ENCODE peak calls at places on chromosomes 1 and 21, in seven cellular contexts. D, H, R, Z, T, B and S are unnamed samples.

GRCh38 chr21:42321845-42322244 is 6.6 kb upstream of the TFF3 start:
- DNase-seq in R (no peak), Z (no peak), T (no peak), D (no peak), B (no peak), H (no peak), S (no peak)

GRCh38 chr21:27269646-27270045 is 302.8 kb upstream of the ADAMTS5 start:
- DNase-seq in T (no peak), H (no peak), D (no peak), B (peak; percentile 92), R (no peak), Z (no peak), S (no peak)

GRCh38 chr1:154760469-154760933 is 109.6 kb downstream of the KCNN3 start:
- DNase-seq in D (peak; percentile 62), T (no peak), B (no peak), H (peak; percentile 76), Z (peak; percentile 70), R (peak; percentile 79), S (no peak)

GRCh38 chr1:156025873-156026272 is 5.1 kb upstream of the SSR2 start:
- DNase-seq in T (no peak), Z (no peak), D (no peak), R (peak; percentile 23), B (peak; percentile 39), H (peak; percentile 50), S (peak; percentile 66)

GRCh38 chr1:229537894-229538293 is 20.6 kb downstream of the ABCB10 start:
- DNase-seq in D (no peak), T (no peak), B (no peak), Z (no peak), H (no peak), R (no peak), S (no peak)

GRCh38 chr21:32457360-32457840 is 44.9 kb downstream of the EVA1C start:
- DNase-seq in B (peak; percentile 43), Z (no peak), H (peak; percentile 56), R (peak; percentile 81), T (no peak), D (peak; percentile 35), S (no peak)

GRCh38 chr1:38297852-38298251 is 251.3 kb upstream of the POU3F1 start:
- DNase-seq in R (no peak), D (no peak), T (no peak), Z (no peak), B (no peak), H (no peak), S (no peak)

GRCh38 chr1:110460253-110461220 is 9.6 kb downstream of the PROK1 start:
- DNase-seq in D (peak; percentile 78), Z (peak; percentile 89), B (peak; percentile 80), H (peak; percentile 83), R (peak; percentile 85), T (no peak), S (no peak)

GRCh38 chr1:167881786-167882185 is 32.1 kb downstream of the ADCY10 start:
- DNase-seq in T (no peak), R (no peak), B (no peak), D (no peak), Z (no peak), H (no peak), S (no peak)

GRCh38 chr1:161484613-161485012 is 20.6 kb upstream of the FCGR2A start:
- DNase-seq in T (no peak), H (no peak), R (no peak), D (no peak), B (no peak), Z (no peak), S (no peak)
- TF ChIP-seq CTCF in T (no peak), H (no peak), R (no peak), D (no peak), B (peak; percentile 17), Z (peak; percentile 4), S (peak; percentile 22)

GRCh38 chr1:171219751-171220385 is 28.4 kb upstream of the FMO1 start:
- DNase-seq in B (peak; percentile 83), H (no peak), T (no peak), R (no peak), Z (no peak), D (no peak), S (no peak)
- H3K4me3 ChIP-seq in B (peak overlapping the region; percentile 22), H (no peak overlapping the region), T (no peak overlapping the region), R (no peak overlapping the region), Z (no peak overlapping the region), D (no peak overlapping the region), S (no peak overlapping the region)

GRCh38 chr1:27142464-27142863 is 12.5 kb downstream of the SLC9A1 start:
- DNase-seq in T (no peak), Z (no peak), B (no peak), H (no peak), R (no peak), D (no peak), S (no peak)

GRCh38 chr1:27144349-27144748 is 10.6 kb downstream of the SLC9A1 start:
- DNase-seq in B (no peak), T (no peak), R (peak; percentile 82), D (no peak), H (no peak), Z (peak; percentile 71), S (no peak)

GRCh38 chr1:27144920-27145661 is 9.8 kb downstream of the SLC9A1 start:
- DNase-seq in D (no peak), T (no peak), R (peak; percentile 47), H (no peak), Z (no peak), B (peak; percentile 82), S (no peak)

GRCh38 chr1:27141266-27142003 is 13.5 kb downstream of the SLC9A1 start:
- DNase-seq in T (no peak), Z (no peak), B (no peak), R (peak; percentile 85), H (peak; percentile 56), D (no peak), S (no peak)

DNA sequence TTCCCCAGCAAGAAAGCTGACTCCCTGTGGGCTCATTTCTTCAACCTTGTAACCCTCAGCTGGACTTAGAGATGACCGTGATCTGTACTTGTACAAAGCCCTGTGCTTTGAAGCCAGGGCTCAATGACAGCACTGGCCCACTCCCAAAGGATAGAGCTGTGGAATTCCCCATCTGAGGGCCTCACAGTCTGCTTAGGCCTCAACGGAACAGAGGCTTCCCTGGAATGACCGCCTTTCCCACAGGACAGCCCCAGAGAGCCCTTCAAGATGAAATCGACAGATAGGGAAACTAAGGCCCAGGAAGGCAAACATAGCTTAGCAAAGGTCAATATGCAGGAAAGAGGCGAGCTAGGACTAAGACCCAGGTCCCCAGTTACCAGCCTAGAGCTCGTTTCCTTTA is 11.5 kb downstream of the SLC9A1 start:
- DNase-seq in T (no peak), D (peak; percentile 55), H (no peak), Z (no peak), B (peak; percentile 17), R (no peak), S (no peak)
- H3K4me1 ChIP-seq in T (peaks cover 91% of the 10 kb centered on the region), D (peaks cover 14% of the 10 kb centered on the region), H (peaks cover 10% of the 10 kb centered on the region), Z (peaks cover 82% of the 10 kb centered on the region), B (peaks cover 12% of the 10 kb centered on the region), R (peaks cover 14% of the 10 kb centered on the region), S (peaks cover 11% of the 10 kb centered on the region)

GRCh38 chr1:55844322-55844721 is 629.2 kb upstream of the USP24 start:
- DNase-seq in R (no peak), Z (no peak), T (no peak), H (no peak), D (no peak), B (no peak), S (no peak)

GRCh38 chr1:55848906-55849305 is 633.7 kb upstream of the USP24 start:
- DNase-seq in T (no peak), D (no peak), H (no peak), B (peak; percentile 66), R (no peak), Z (no peak), S (no peak)
- TF ChIP-seq CTCF in T (no peak), D (no peak), H (no peak), B (peak; percentile 43), R (no peak), Z (no peak), S (peak; percentile 8)

DNA sequence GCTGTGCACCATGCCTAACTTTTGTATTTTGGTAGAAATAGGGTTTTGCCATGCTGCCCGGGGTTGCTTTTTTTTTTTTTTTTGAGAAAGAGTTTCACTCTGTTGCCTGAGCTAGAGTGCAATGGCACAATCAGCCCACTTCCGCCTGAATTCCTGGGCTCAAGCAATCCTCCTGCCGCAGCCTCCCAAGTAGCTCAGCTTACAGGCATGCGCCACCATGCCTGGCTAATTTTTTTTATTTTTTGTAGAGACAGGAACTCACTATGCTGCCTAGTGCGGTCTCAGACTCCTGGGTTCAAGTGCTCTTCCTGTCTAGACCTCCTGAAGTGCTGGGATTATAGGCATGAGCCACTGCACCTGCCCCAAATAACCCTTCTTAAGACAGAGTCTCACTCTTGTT is 153.5 kb downstream of the SLC45A1 start:
- DNase-seq in D (no peak), R (no peak), B (no peak), T (no peak), Z (no peak), H (no peak), S (no peak)
- H3K4me3 ChIP-seq in D (no peak overlapping the region), R (no peak overlapping the region), B (no peak overlapping the region), T (no peak overlapping the region), Z (no peak overlapping the region), H (no peak overlapping the region), S (no peak overlapping the region)